ENCODE peak calls at places on chromosome 17, in five cellular contexts. T is lung, B is fibroblast of pulmonary artery, M is transverse colon, R is OCI-LY7. W is an unnamed sample.

GRCh38 chr17:61338000-61338864 is 61.4 kb upstream of the TBX2 start:
- DNase-seq in T (no peak), B (peak; percentile 86), M (no peak), R (no peak), W (peak; percentile 82)

GRCh38 chr17:49342575-49342936 is 19.5 kb downstream of the ZNF652 start:
- DNase-seq in T (no peak), B (no peak), M (no peak), R (no peak), W (no peak)

GRCh38 chr17:3528604-3529511 is 28.8 kb downstream of the TRPV3 start:
- DNase-seq in T (no peak), B (peak; percentile 49), M (no peak), R (no peak), W (peak; percentile 63)

GRCh38 chr17:71033336-71033735 is 864.0 kb downstream of the KCNJ2 start:
- DNase-seq in T (no peak), B (no peak), M (no peak), R (no peak), W (no peak)

GRCh38 chr17:76612977-76613851 is 27.6 kb upstream of the ST6GALNAC2 start:
- DNase-seq in T (no peak), B (no peak), M (no peak), R (no peak), W (no peak)

GRCh38 chr17:64778367-64779290 is 116.5 kb upstream of the SMURF2 start:
- DNase-seq in T (no peak), B (no peak), M (peak; percentile 59), R (peak; percentile 27), W (no peak)

GRCh38 chr17:66724581-66725341 is 110.2 kb upstream of the CACNG5 start:
- DNase-seq in T (no peak), B (peak; percentile 60), M (no peak), R (no peak), W (peak; percentile 95)

GRCh38 chr17:62869885-62870580 is 61.9 kb upstream of the MARCHF10 start:
- DNase-seq in T (no peak), B (peak; percentile 78), M (no peak), R (no peak), W (peak; percentile 32)

GRCh38 chr17:74513987-74514631 is 17.2 kb downstream of the CD300LB start:
- DNase-seq in T (no peak), B (peak; percentile 60), M (no peak), R (peak; percentile 87), W (peak; percentile 34)

GRCh38 chr17:70041061-70041460 is 34.0 kb upstream of the KCNJ16 start:
- DNase-seq in T (no peak), B (no peak), M (no peak), R (no peak), W (no peak)

GRCh38 chr17:66493283-66494019 is 191.0 kb downstream of the PRKCA start:
- DNase-seq in T (no peak), B (peak; percentile 84), M (no peak), R (no peak), W (peak; percentile 80)

DNA sequence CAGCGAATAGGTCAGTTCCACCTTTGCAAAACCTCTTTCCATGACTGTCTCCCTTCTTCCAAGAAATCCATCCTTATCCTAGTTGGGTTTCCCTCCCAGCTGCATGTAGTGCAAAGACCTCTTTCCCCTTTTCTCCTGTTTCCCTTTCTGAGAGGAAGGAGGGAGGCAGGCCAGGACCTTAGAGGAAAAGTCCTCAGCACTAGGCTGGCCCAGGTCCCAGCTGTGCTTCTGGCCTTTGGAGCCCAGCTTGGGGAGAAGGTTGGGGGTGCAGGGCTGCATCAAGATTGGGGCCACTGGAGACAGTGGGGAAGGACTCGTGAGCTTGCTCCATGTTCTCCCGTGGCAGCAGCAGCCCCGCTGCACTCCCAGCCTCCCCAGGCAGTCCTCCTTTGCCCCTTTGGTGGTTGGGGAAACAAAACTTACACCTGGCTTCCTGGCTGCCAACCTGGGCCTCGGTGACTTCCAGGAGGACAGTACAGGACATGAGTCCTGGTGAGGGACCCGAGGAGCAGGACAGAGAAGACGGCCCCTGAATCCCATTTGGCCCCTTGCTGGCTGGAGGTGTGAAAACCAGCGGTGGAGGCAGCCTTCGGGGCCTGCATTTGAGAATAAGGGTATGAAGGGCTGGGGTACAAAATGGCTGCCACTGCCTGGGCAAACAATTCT is 480 bp downstream of the HEXIM2 start:
- DNase-seq in T (no peak), B (no peak), M (no peak), R (no peak), W (no peak)
- H3K4me3 ChIP-seq in T (no peak overlapping the region), B (peak overlapping the region; percentile 41), M (peak overlapping the region; percentile 24), R (peak overlapping the region; percentile 96), W (peak overlapping the region; percentile 58)

GRCh38 chr17:27430882-27431491 is 25.3 kb upstream of the KSR1 start:
- DNase-seq in T (no peak), B (peak; percentile 61), M (peak; percentile 28), R (peak; percentile 11), W (peak; percentile 43)
- TF ChIP-seq CTCF in T (peak; percentile 14), B (peak; percentile 85), M (peak; percentile 52), R (peak; percentile 53), W (peak; percentile 71)

DNA sequence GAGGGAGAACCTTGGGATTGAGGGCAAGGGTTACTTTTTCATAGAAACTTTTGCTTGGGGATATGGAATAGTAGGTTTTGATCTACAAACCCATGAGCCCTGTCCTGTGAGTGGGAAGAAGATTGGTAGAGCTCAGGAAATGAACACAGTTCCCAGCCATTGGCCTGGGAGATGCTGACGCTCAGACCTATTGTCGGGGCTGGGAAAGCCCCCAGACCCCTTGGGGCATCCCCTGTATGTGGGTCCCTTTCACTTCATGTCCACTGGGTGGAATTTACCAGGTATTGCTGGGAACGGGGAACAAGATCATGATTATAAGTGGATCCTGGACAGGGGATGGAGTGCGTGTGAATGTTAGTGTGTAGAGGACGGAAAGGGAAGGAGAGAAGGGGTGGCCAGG is 19.0 kb downstream of the MSI2 start:
- DNase-seq in T (no peak), B (no peak), M (no peak), R (no peak), W (no peak)
- H3K4me3 ChIP-seq in T (no peak overlapping the region), B (no peak overlapping the region), M (no peak overlapping the region), R (no peak overlapping the region), W (no peak overlapping the region)

GRCh38 chr17:14301761-14302401 is 1.0 kb downstream of the HS3ST3B1 start:
- DNase-seq in T (peak; percentile 44), B (peak; percentile 61), M (peak; percentile 43), R (peak; percentile 26), W (peak; percentile 64)

GRCh38 chr17:14300628-14301278 is at the start of gene HS3ST3B1:
- DNase-seq in T (peak; percentile 99), B (peak; percentile 99), M (peak; percentile 94), R (peak; percentile 40), W (peak; percentile 100)

GRCh38 chr17:14299261-14300093 is 1.4 kb upstream of the HS3ST3B1 start:
- DNase-seq in T (peak; percentile 36), B (peak; percentile 73), M (peak; percentile 16), R (no peak), W (peak; percentile 71)

GRCh38 chr17:14302421-14303099 is 1.7 kb downstream of the HS3ST3B1 start:
- DNase-seq in T (peak; percentile 85), B (peak; percentile 83), M (peak; percentile 81), R (peak; percentile 84), W (peak; percentile 83)

DNA sequence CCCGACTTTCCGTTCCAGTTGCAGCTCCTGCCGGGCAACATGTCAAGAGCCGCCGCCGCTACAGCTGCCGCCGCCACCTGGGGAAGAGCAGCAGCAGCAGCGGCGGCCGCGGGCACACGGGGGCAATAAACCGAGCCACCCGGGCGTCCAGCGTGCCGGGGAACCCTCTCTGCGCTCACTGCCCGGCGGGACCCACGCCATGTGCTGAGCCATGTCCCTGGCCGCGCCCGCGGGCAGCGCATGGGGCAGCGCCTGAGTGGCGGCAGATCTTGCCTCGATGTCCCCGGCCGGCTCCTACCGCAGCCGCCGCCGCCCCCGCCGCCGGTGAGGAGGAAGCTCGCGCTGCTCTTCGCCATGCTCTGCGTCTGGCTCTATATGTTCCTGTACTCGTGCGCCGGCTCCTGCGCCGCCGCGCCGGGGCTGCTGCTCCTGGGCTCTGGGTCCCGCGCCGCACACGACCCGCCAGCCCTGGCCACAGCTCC is 439 bp downstream of the HS3ST3B1 start:
- DNase-seq in T (no peak), B (no peak), M (no peak), R (peak; percentile 47), W (no peak)
- TF ChIP-seq CTCF in T (no peak), B (no peak), M (peak; percentile 2), R (peak; percentile 46), W (no peak)

GRCh38 chr17:7846765-7847661 is 7.9 kb upstream of the TMEM88 start:
- DNase-seq in T (no peak), B (no peak), M (no peak), R (no peak), W (no peak)
- H3K4me3 ChIP-seq in T (no peak overlapping the region), B (no peak overlapping the region), M (no peak overlapping the region), R (no peak overlapping the region), W (no peak overlapping the region)

GRCh38 chr17:44203731-44204452 is 4.2 kb upstream of the ATXN7L3 start:
- DNase-seq in T (peak; percentile 53), B (peak; percentile 71), M (peak; percentile 38), R (peak; percentile 83), W (peak; percentile 71)
- TF ChIP-seq CTCF in T (peak; percentile 32), B (peak; percentile 78), M (peak; percentile 72), R (peak; percentile 92), W (peak; percentile 77)

GRCh38 chr17:12591336-12591735 is 74.4 kb upstream of the MYOCD start:
- DNase-seq in T (no peak), B (no peak), M (no peak), R (no peak), W (no peak)

GRCh38 chr17:12592941-12593340 is 72.7 kb upstream of the MYOCD start:
- DNase-seq in T (no peak), B (no peak), M (no peak), R (no peak), W (no peak)

GRCh38 chr17:12588531-12588930 is 77.2 kb upstream of the MYOCD start:
- DNase-seq in T (no peak), B (no peak), M (no peak), R (no peak), W (no peak)

GRCh38 chr17:12584727-12585126 is 81.0 kb upstream of the MYOCD start:
- DNase-seq in T (no peak), B (no peak), M (no peak), R (no peak), W (no peak)

DNA sequence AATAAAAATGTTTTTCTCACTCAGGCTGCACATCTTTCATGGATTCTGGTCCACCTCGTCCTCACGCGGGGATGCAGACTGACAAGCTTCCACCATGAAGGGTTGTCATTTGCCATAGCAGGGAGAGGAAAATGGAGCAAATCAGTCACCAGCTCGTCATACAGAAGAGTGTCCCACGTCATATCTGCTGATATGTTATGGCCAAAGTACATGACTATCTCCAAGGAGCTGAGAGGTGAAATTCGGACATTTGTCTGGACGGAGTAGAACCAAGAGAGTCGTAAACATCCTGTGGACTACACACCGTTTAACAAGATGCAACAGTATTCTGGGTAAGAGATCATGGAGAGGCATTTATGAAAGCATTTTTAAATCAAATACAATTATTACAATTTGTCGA is 75.3 kb upstream of the MYOCD start:
- DNase-seq in T (no peak), B (no peak), M (no peak), R (no peak), W (no peak)
- H3K4me3 ChIP-seq in T (no peak overlapping the region), B (no peak overlapping the region), M (no peak overlapping the region), R (no peak overlapping the region), W (no peak overlapping the region)

W was measured in fibroblast of the aortic adventitia.